ENCODE peak calls at places on chromosomes 5 and 9, in eight cellular contexts. R, Q, H, T, Z, S, G and O are unnamed samples.

GRCh38 chr5:154757647-154758406 is 2.6 kb downstream of the LARP1 start:
- DNase-seq in R (no peak), Q (no peak), H (no peak), T (no peak), Z (no peak), S (no peak), G (no peak), O (no peak)

GRCh38 chr5:179322071-179323025 is 22.9 kb downstream of the ADAMTS2 start:
- DNase-seq in R (no peak), Q (no peak), H (no peak), T (no peak), Z (peak; percentile 36), S (peak; percentile 9), G (peak; percentile 52), O (peak; percentile 45)

GRCh38 chr5:107809201-107810034 is 138.7 kb upstream of the EFNA5 start:
- DNase-seq in R (no peak), Q (peak; percentile 38), H (no peak), T (no peak), Z (no peak), S (no peak), G (no peak), O (no peak)

GRCh38 chr9:128087262-128087661 is 19.2 kb downstream of the SLC25A25 start:
- DNase-seq in R (no peak), Q (no peak), H (no peak), T (no peak), Z (no peak), S (no peak), G (no peak), O (no peak)

GRCh38 chr5:141889282-141889871 is 11.2 kb upstream of the PCDH1 start:
- DNase-seq in R (no peak), Q (peak; percentile 44), H (no peak), T (no peak), Z (no peak), S (no peak), G (no peak), O (no peak)

GRCh38 chr9:128987800-128988199 is 40.3 kb downstream of the NUP188 start:
- DNase-seq in R (no peak), Q (peak; percentile 84), H (no peak), T (no peak), Z (no peak), S (no peak), G (peak; percentile 87), O (peak; percentile 67)

GRCh38 chr5:35159370-35159742 is 70.9 kb downstream of the PRLR start:
- DNase-seq in R (no peak), Q (peak; percentile 4), H (peak; percentile 42), T (no peak), Z (peak; percentile 48), S (no peak), G (no peak), O (peak; percentile 55)

GRCh38 chr9:89513836-89514235 is 15.9 kb upstream of the SEMA4D start:
- DNase-seq in R (no peak), Q (no peak), H (no peak), T (no peak), Z (no peak), S (no peak), G (no peak), O (no peak)

GRCh38 chr5:158086856-158087255 is 227.9 kb upstream of the CLINT1 start:
- DNase-seq in R (no peak), Q (no peak), H (no peak), T (no peak), Z (no peak), S (no peak), G (no peak), O (no peak)

GRCh38 chr9:78296208-78296892 is 575 bp upstream of the PSAT1 start:
- DNase-seq in R (peak; percentile 37), Q (peak; percentile 65), H (peak; percentile 65), T (peak; percentile 24), Z (peak; percentile 60), S (peak; percentile 42), G (peak; percentile 77), O (peak; percentile 55)

GRCh38 chr5:55564716-55565115 is 30.0 kb upstream of the PLPP1 start:
- DNase-seq in R (no peak), Q (no peak), H (no peak), T (no peak), Z (no peak), S (no peak), G (no peak), O (no peak)

GRCh38 chr5:71475788-71476384 is 20.4 kb downstream of the BDP1 start:
- DNase-seq in R (no peak), Q (peak; percentile 24), H (peak; percentile 44), T (no peak), Z (no peak), S (no peak), G (no peak), O (no peak)

GRCh38 chr9:93290495-93291434 is 106.8 kb downstream of the WNK2 start:
- DNase-seq in R (no peak), Q (no peak), H (no peak), T (no peak), Z (no peak), S (no peak), G (no peak), O (no peak)

GRCh38 chr5:112208699-112209615 is 210.1 kb downstream of the EPB41L4A start:
- DNase-seq in R (no peak), Q (no peak), H (no peak), T (no peak), Z (no peak), S (no peak), G (no peak), O (no peak)

GRCh38 chr5:17990168-17990567 is 355.9 kb downstream of the TAF11L14 start:
- DNase-seq in R (no peak), Q (no peak), H (no peak), T (no peak), Z (no peak), S (no peak), G (no peak), O (no peak)

GRCh38 chr9:136280535-136281315 is 23.2 kb downstream of the CCDC187 start:
- DNase-seq in R (no peak), Q (no peak), H (no peak), T (no peak), Z (no peak), S (no peak), G (no peak), O (no peak)

GRCh38 chr9:136283291-136284235 is 20.3 kb downstream of the CCDC187 start:
- DNase-seq in R (peak; percentile 79), Q (peak; percentile 59), H (peak; percentile 86), T (peak; percentile 75), Z (peak; percentile 82), S (peak; percentile 71), G (peak; percentile 93), O (peak; percentile 72)

GRCh38 chr9:136279471-136279870 is 24.4 kb downstream of the CCDC187 start:
- DNase-seq in R (no peak), Q (no peak), H (no peak), T (no peak), Z (no peak), S (no peak), G (no peak), O (no peak)

GRCh38 chr9:136282272-136282861 is 21.5 kb downstream of the CCDC187 start:
- DNase-seq in R (no peak), Q (no peak), H (no peak), T (no peak), Z (no peak), S (no peak), G (no peak), O (no peak)

DNA sequence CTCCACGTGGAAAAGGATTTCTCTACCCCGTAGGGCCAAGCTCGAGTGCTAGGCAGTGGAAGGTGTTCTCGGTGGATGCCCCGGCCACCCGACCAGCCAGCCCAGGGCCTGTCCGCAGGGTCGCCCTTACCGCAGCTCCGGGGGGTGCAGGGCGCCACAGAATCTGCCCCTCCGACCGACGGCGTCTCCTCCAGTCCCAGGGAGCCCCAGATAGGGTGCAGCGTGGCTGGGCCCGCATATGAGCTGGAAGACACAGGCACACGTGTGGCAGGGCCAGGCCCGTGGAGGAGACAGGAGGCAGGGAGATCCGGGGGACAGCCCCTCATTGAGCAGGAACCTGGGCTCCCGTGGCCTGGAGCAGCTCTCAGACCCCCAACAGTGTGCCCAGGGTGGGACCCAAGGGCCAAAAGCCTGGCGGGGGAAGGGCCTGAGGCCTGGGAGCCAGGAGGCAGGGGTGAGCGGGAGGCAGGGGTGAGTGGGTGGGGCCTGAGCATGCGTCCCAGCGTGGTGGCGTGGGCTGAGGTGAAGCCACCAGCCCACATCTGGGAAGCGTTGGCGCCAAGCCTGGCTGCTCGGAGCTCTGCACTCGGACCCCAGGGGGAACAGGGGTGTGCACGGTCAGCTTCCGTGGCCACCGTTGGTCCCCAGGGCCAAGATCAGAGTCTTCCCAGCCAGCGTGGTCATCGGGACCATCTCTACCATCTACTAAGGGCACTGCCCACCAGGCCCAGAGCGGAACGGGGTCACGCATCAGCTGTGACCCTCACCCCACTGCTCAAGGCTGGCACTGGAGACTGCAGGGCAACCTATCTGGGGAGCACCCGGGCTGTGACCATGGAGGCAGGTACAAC is 22.2 kb downstream of the CCDC187 start:
- DNase-seq in R (no peak), Q (no peak), H (no peak), T (no peak), Z (no peak), S (no peak), G (no peak), O (no peak)
- H3K27ac ChIP-seq in R (no peak overlapping the region), Q (no peak overlapping the region), H (no peak overlapping the region), T (no peak overlapping the region), Z (no peak overlapping the region), S (no peak overlapping the region), G (no peak overlapping the region), O (no peak overlapping the region)

GRCh38 chr9:87123830-87124229 is 176.5 kb upstream of the GAS1 start:
- DNase-seq in R (no peak), Q (no peak), H (no peak), T (no peak), Z (no peak), S (no peak), G (no peak), O (no peak)
- H3K27ac ChIP-seq in R (peak overlapping the region; percentile 31), Q (no peak overlapping the region), H (no peak overlapping the region), T (no peak overlapping the region), Z (no peak overlapping the region), S (no peak overlapping the region), G (no peak overlapping the region), O (no peak overlapping the region)

GRCh38 chr9:82584349-82584846 is 478.5 kb downstream of the RASEF start:
- DNase-seq in R (no peak), Q (no peak), H (peak; percentile 24), T (no peak), Z (no peak), S (no peak), G (no peak), O (no peak)
- H3K27ac ChIP-seq in R (no peak overlapping the region), Q (no peak overlapping the region), H (peak overlapping the region; percentile 50), T (no peak overlapping the region), Z (no peak overlapping the region), S (no peak overlapping the region), G (no peak overlapping the region), O (no peak overlapping the region)

GRCh38 chr9:20224756-20225155 is 397.5 kb downstream of the MLLT3 start:
- DNase-seq in R (no peak), Q (no peak), H (no peak), T (no peak), Z (no peak), S (no peak), G (no peak), O (no peak)
- H3K27ac ChIP-seq in R (no peak overlapping the region), Q (no peak overlapping the region), H (no peak overlapping the region), T (no peak overlapping the region), Z (no peak overlapping the region), S (no peak overlapping the region), G (no peak overlapping the region), O (no peak overlapping the region)